ENCODE peak calls at places on chromosomes 11 and 22, in seven cellular contexts. O, H, T, E, G, U and N are unnamed samples.

GRCh38 chr22:49398646-49399045 is 429.0 kb downstream of the BRD1 start:
- DNase-seq in O (no peak), H (no peak), T (no peak), E (no peak), G (no peak), U (no peak), N (no peak)

GRCh38 chr22:48649466-48649865 is 1178.2 kb downstream of the BRD1 start:
- DNase-seq in O (no peak), H (no peak), T (no peak), E (no peak), G (no peak), U (no peak), N (no peak)

GRCh38 chr22:18057568-18058209 is 20.1 kb upstream of the PEX26 start:
- DNase-seq in O (peak), H (peak), T (peak), E (peak), G (peak), U (peak), N (peak)

GRCh38 chr11:21656065-21656464 is 536.8 kb upstream of the ANO5 start:
- DNase-seq in O (no peak), H (no peak), T (no peak), E (no peak), G (no peak), U (no peak), N (no peak)

GRCh38 chr11:11500744-11501487 is 120.9 kb downstream of the GALNT18 start:
- DNase-seq in O (no peak), H (no peak), T (no peak), E (no peak), G (no peak), U (no peak), N (no peak)

GRCh38 chr22:43266117-43266516 is 77.1 kb downstream of the SCUBE1 start:
- DNase-seq in O (no peak), H (no peak), T (no peak), E (no peak), G (no peak), U (no peak), N (no peak)

GRCh38 chr11:64086263-64086938 is 50.7 kb downstream of the FLRT1 start:
- DNase-seq in O (peak), H (peak), T (no peak), E (no peak), G (peak), U (peak), N (no peak)

GRCh38 chr11:69463181-69463891 is 18.1 kb upstream of the LINC01488 start:
- DNase-seq in O (peak), H (peak), T (no peak), E (peak), G (peak), U (peak), N (peak)

GRCh38 chr22:36191106-36191836 is 10.3 kb downstream of the APOL4 start:
- DNase-seq in O (peak), H (peak), T (no peak), E (peak), G (no peak), U (peak), N (peak)

DNA sequence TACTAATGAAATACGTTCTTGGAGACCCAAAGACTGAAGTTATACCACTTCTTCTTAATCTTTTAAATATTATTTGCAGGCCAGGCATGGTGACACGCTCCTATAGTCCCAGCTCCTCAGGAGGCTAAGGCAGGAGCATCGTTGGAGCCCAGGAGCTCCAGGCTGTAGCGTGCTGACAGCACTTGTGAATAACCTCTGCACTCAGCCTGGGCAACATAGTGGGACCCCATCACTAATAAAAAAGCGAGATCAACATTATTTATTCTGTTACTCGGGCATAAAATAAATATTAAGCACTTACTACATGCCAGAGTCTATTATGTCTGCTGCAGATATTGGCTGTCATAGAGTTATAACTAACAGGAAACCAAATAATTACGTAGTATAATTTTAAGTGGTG is 720 bp upstream of the MED17 start:
- DNase-seq in O (no peak), H (no peak), T (no peak), E (no peak), G (no peak), U (no peak), N (no peak)
- H3K4me3 ChIP-seq in O (peak), H (peak), T (peak), E (peak), G (peak), U (peak), N (peak)

DNA sequence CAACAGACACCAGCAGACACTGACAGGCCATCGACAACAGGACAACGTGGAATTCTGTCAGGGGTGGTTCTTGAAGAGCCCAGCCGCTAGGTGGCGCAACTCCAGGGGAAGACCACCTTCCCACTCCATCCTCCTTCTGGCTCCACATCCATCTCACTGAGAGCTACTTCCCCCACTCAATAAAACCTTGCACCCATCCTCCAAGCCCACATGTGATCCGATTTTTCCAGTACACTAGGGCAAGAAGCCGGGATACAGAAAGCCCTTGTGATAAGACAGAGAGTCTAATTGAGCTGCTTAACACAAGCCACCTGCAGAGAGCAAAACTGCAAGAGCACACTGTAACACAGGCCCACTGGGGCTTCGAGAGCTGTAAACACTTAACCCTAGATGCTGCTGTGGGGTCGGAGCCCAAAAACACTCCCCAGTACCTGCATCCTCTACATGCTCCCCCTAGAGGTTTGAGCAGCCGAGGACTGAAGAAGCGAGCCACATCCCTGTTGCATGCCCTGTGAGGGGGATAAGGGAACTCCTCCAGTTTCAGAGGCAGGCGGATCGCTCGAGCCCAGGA is 11.5 kb upstream of the RAB39A start:
- DNase-seq in O (peak), H (peak), T (peak), E (no peak), G (peak), U (peak), N (no peak)
- TF ChIP-seq CTCF in O (peak), H (peak), T (peak), E (no peak), G (peak), U (peak), N (peak)

DNA sequence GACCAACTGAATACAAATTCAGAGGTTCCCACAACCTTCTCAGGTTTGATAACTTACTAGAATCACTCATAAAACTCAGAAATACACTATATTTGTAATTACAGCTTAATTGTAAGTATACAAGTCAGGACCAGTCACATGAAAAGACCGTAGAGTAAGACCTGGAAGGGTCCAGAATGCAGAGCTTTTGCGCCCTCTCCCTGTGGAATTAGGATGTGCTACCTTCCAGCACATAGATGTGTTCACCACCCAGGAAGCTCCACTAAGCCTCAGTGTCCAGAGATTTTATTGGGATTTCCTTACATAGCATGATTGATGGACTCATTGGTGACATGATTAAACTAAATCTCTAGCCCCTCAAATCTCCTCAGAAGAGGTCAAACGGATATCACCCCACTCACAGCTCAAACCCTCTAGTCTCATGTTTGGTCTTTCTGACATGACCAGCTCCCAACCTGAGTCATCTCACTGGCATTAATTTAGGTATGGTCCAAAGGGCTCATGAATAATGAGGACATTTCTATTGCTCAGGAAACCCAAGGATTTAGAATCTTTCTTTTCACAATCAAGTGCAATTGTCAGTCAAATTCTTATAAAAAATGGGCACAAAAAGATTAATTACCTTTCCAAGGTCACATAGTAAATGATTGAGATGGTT is 77.2 kb upstream of the UBASH3B start:
- DNase-seq in O (no peak), H (no peak), T (no peak), E (no peak), G (no peak), U (no peak), N (no peak)
- H3K4me3 ChIP-seq in O (no peak), H (no peak), T (no peak), E (no peak), G (no peak), U (no peak), N (no peak)

DNA sequence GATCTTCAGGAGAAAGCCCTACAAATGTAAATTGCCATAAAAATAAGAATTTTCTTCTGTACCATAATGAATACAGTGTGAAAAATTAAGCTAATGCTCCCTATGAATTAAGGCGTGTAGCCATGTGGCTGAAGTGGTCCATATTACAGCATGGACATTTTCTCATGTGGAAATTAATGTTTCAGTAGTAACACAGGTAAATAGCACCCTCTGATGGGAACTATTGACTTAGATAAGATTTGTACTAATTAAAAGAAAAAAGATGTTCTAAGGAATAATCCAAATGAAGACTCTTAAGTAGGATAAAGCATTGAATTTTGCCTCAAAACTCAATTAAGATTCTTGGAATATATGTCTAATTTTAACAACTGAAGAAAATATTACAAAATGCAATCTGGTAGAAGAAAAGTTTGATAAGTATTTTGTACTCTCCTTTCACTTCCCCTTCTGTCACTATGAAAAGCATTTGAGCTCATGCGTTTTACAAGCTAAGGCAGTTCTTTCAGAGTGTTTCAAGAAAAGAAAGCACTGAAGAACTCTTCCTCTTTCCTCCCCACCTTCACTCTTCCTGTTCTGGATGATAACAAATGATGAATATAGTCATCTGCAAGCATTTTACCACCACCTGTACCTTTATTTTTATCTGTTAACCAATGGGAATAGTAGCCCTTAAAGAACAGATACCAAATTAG is 9.9 kb upstream of the OR8D2 start:
- DNase-seq in O (peak), H (peak), T (peak), E (peak), G (no peak), U (peak), N (peak)
- TF ChIP-seq CTCF in O (peak), H (peak), T (no peak), E (no peak), G (no peak), U (no peak), N (no peak)

DNA sequence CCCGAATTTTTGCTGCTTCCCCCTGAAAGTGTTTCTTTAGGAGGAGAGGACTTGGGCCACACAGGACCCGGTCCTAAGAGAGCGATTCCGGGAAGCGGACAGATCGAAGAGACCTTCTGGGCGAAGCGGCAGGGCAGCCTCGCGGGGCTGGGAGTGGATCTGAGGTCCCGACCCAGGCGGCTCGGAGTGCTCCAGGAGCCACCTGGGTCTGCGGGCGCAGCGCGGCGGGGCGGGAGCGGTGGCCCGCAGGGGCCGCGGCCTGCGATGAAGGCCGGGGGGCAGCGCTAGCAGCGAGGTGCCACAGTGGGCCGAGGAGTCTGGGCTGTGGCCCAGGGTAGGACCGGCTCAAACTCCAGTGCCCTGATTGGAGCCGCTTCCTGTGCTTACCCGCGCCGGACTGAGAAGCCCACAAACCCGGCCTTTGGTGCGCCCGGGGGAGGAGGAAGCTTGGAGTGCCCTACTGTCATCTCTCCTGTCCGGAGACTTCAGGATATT is 1.8 kb downstream of the PKNOX2 start:
- DNase-seq in O (peak), H (no peak), T (no peak), E (no peak), G (no peak), U (peak), N (peak)
- H3K4me3 ChIP-seq in O (peak), H (no peak), T (no peak), E (peak), G (no peak), U (peak), N (peak)